ENCODE peak calls at places on chromosomes 11 and 22, in six cellular contexts. One of them, this sample, is unnamed.

GRCh38 chr11:36131719-36132349 is 157.4 kb downstream of the COMMD9 start:
- DNase-seq in stimulated activated CD8-positive, alpha-beta memory T cell treated with anti-CD3 and anti-CD28 coated beads, Interleukin-4, amount 100 ng/mL, for 4 hours: no peak
- DNase-seq in effector CD8-positive, alpha-beta T cell: no peak
- DNase-seq in activated CD4-positive, alpha-beta T cell treated with anti-CD3 and anti-CD28 coated beads, Interleukin-2, amount 50 U/mL, for 48 hours: peak
- DNase-seq in NCI-H1436: no peak
- DNase-seq in NCI-H526 treated with DMSO at 0.1 percent for 48 hours: peak
- DNase-seq in this sample: peak

GRCh38 chr22:19962909-19963806 is 21.5 kb upstream of the TXNRD2 start:
- DNase-seq in stimulated activated CD8-positive, alpha-beta memory T cell treated with anti-CD3 and anti-CD28 coated beads, Interleukin-4, amount 100 ng/mL, for 4 hours: no peak
- DNase-seq in effector CD8-positive, alpha-beta T cell: no peak
- DNase-seq in NCI-H526 treated with DMSO at 0.1 percent for 48 hours: peak
- DNase-seq in NCI-H1436: no peak
- DNase-seq in activated CD4-positive, alpha-beta T cell treated with anti-CD3 and anti-CD28 coated beads, Interleukin-2, amount 50 U/mL, for 48 hours: peak
- DNase-seq in this sample: peak

GRCh38 chr22:49325531-49326395 is 501.9 kb downstream of the BRD1 start:
- DNase-seq in stimulated activated CD8-positive, alpha-beta memory T cell treated with anti-CD3 and anti-CD28 coated beads, Interleukin-4, amount 100 ng/mL, for 4 hours: no peak
- DNase-seq in activated CD4-positive, alpha-beta T cell treated with anti-CD3 and anti-CD28 coated beads, Interleukin-2, amount 50 U/mL, for 48 hours: no peak
- DNase-seq in NCI-H526 treated with DMSO at 0.1 percent for 48 hours: no peak
- DNase-seq in effector CD8-positive, alpha-beta T cell: no peak
- DNase-seq in NCI-H1436: no peak
- DNase-seq in this sample: no peak

GRCh38 chr22:29353860-29354259 is 34.5 kb downstream of the AP1B1 start:
- DNase-seq in NCI-H526 treated with DMSO at 0.1 percent for 48 hours: no peak
- DNase-seq in stimulated activated CD8-positive, alpha-beta memory T cell treated with anti-CD3 and anti-CD28 coated beads, Interleukin-4, amount 100 ng/mL, for 4 hours: no peak
- DNase-seq in activated CD4-positive, alpha-beta T cell treated with anti-CD3 and anti-CD28 coated beads, Interleukin-2, amount 50 U/mL, for 48 hours: no peak
- DNase-seq in NCI-H1436: no peak
- DNase-seq in effector CD8-positive, alpha-beta T cell: no peak
- DNase-seq in this sample: no peak

GRCh38 chr11:125494033-125494364 is 2.1 kb downstream of the FEZ1 start:
- DNase-seq in effector CD8-positive, alpha-beta T cell: no peak
- DNase-seq in NCI-H526 treated with DMSO at 0.1 percent for 48 hours: no peak
- DNase-seq in NCI-H1436: no peak
- DNase-seq in stimulated activated CD8-positive, alpha-beta memory T cell treated with anti-CD3 and anti-CD28 coated beads, Interleukin-4, amount 100 ng/mL, for 4 hours: no peak
- DNase-seq in activated CD4-positive, alpha-beta T cell treated with anti-CD3 and anti-CD28 coated beads, Interleukin-2, amount 50 U/mL, for 48 hours: no peak
- DNase-seq in this sample: no peak

GRCh38 chr11:71266114-71266833 is 13.9 kb upstream of the SHANK2 start:
- DNase-seq in NCI-H526 treated with DMSO at 0.1 percent for 48 hours: no peak
- DNase-seq in stimulated activated CD8-positive, alpha-beta memory T cell treated with anti-CD3 and anti-CD28 coated beads, Interleukin-4, amount 100 ng/mL, for 4 hours: no peak
- DNase-seq in effector CD8-positive, alpha-beta T cell: no peak
- DNase-seq in NCI-H1436: no peak
- DNase-seq in activated CD4-positive, alpha-beta T cell treated with anti-CD3 and anti-CD28 coated beads, Interleukin-2, amount 50 U/mL, for 48 hours: no peak
- DNase-seq in this sample: no peak

GRCh38 chr22:20663941-20664593 is 109.8 kb upstream of the SERPIND1 start:
- DNase-seq in activated CD4-positive, alpha-beta T cell treated with anti-CD3 and anti-CD28 coated beads, Interleukin-2, amount 50 U/mL, for 48 hours: no peak
- DNase-seq in stimulated activated CD8-positive, alpha-beta memory T cell treated with anti-CD3 and anti-CD28 coated beads, Interleukin-4, amount 100 ng/mL, for 4 hours: no peak
- DNase-seq in NCI-H1436: no peak
- DNase-seq in NCI-H526 treated with DMSO at 0.1 percent for 48 hours: no peak
- DNase-seq in effector CD8-positive, alpha-beta T cell: no peak
- DNase-seq in this sample: no peak

GRCh38 chr11:68996376-68997123 is 15.8 kb upstream of the MRGPRD start:
- DNase-seq in effector CD8-positive, alpha-beta T cell: no peak
- DNase-seq in activated CD4-positive, alpha-beta T cell treated with anti-CD3 and anti-CD28 coated beads, Interleukin-2, amount 50 U/mL, for 48 hours: no peak
- DNase-seq in stimulated activated CD8-positive, alpha-beta memory T cell treated with anti-CD3 and anti-CD28 coated beads, Interleukin-4, amount 100 ng/mL, for 4 hours: no peak
- DNase-seq in NCI-H1436: no peak
- DNase-seq in NCI-H526 treated with DMSO at 0.1 percent for 48 hours: no peak
- DNase-seq in this sample: no peak

GRCh38 chr22:41564563-41564962 is 3.8 kb downstream of the CSDC2 start:
- DNase-seq in activated CD4-positive, alpha-beta T cell treated with anti-CD3 and anti-CD28 coated beads, Interleukin-2, amount 50 U/mL, for 48 hours: no peak
- DNase-seq in effector CD8-positive, alpha-beta T cell: no peak
- DNase-seq in NCI-H526 treated with DMSO at 0.1 percent for 48 hours: no peak
- DNase-seq in stimulated activated CD8-positive, alpha-beta memory T cell treated with anti-CD3 and anti-CD28 coated beads, Interleukin-4, amount 100 ng/mL, for 4 hours: no peak
- DNase-seq in NCI-H1436: no peak
- DNase-seq in this sample: no peak

GRCh38 chr11:37450613-37451012 is 852.6 kb upstream of the RAG2 start:
- DNase-seq in stimulated activated CD8-positive, alpha-beta memory T cell treated with anti-CD3 and anti-CD28 coated beads, Interleukin-4, amount 100 ng/mL, for 4 hours: no peak
- DNase-seq in effector CD8-positive, alpha-beta T cell: no peak
- DNase-seq in activated CD4-positive, alpha-beta T cell treated with anti-CD3 and anti-CD28 coated beads, Interleukin-2, amount 50 U/mL, for 48 hours: no peak
- DNase-seq in NCI-H526 treated with DMSO at 0.1 percent for 48 hours: no peak
- DNase-seq in NCI-H1436: no peak
- DNase-seq in this sample: no peak

GRCh38 chr11:114051558-114051957 is 8.0 kb upstream of the ZBTB16 start:
- DNase-seq in activated CD4-positive, alpha-beta T cell treated with anti-CD3 and anti-CD28 coated beads, Interleukin-2, amount 50 U/mL, for 48 hours: no peak
- DNase-seq in NCI-H1436: no peak
- DNase-seq in NCI-H526 treated with DMSO at 0.1 percent for 48 hours: no peak
- DNase-seq in stimulated activated CD8-positive, alpha-beta memory T cell treated with anti-CD3 and anti-CD28 coated beads, Interleukin-4, amount 100 ng/mL, for 4 hours: no peak
- DNase-seq in effector CD8-positive, alpha-beta T cell: no peak
- DNase-seq in this sample: no peak

This sample was measured in stimulated activated naive CD8-positive, alpha-beta T cell treated with anti-CD3 and anti-CD28 coated beads, Interleukin-15, Interleukin-2, amounts not matched to agents 100 U/mL and 50 U/mL, for 24 hours.